ENCODE peak calls at places on chromosome 16, in seven cellular contexts. Y is NT2/D1, L is lower leg skin, Q is NB4, V is epithelial cell of esophagus, A is AG10803, N is cardiac muscle cell. J is an unnamed sample.

GRCh38 chr16:1152123-1152638 is 725 bp upstream of the CACNA1H start:
- DNase-seq in Y (no peak), L (no peak), Q (no peak), V (no peak), A (no peak), N (no peak), J (peak)

GRCh38 chr16:83738926-83739503 is 68.8 kb upstream of the HSBP1 start:
- DNase-seq in Y (no peak), L (no peak), Q (peak), V (no peak), A (no peak), N (peak), J (no peak)

GRCh38 chr16:68116256-68116853 is 31.2 kb downstream of the NFATC3 start:
- DNase-seq in Y (no peak), L (no peak), Q (peak), V (peak), A (peak), N (peak), J (no peak)

GRCh38 chr16:50626868-50627267 is 54.2 kb downstream of the SNX20 start:
- DNase-seq in Y (no peak), L (no peak), Q (peak), V (no peak), A (no peak), N (no peak), J (no peak)

GRCh38 chr16:55501549-55502322 is 7.1 kb upstream of the LPCAT2 start:
- DNase-seq in Y (no peak), L (no peak), Q (peak), V (peak), A (no peak), N (peak), J (peak)

GRCh38 chr16:89565506-89566372 is 5.3 kb downstream of the RPL13 start:
- DNase-seq in Y (peak), L (peak), Q (peak), V (peak), A (no peak), N (peak), J (peak)

GRCh38 chr16:85733155-85733838 is 17.6 kb downstream of the C16orf74 start:
- DNase-seq in Y (no peak), L (peak), Q (peak), V (peak), A (peak), N (peak), J (no peak)

GRCh38 chr16:86452451-86452850 is 57.9 kb upstream of the FOXF1 start:
- DNase-seq in Y (no peak), L (no peak), Q (no peak), V (no peak), A (peak), N (no peak), J (no peak)

GRCh38 chr16:78134944-78135619 is 35.6 kb downstream of the WWOX start:
- DNase-seq in Y (no peak), L (no peak), Q (no peak), V (no peak), A (no peak), N (no peak), J (no peak)

DNA sequence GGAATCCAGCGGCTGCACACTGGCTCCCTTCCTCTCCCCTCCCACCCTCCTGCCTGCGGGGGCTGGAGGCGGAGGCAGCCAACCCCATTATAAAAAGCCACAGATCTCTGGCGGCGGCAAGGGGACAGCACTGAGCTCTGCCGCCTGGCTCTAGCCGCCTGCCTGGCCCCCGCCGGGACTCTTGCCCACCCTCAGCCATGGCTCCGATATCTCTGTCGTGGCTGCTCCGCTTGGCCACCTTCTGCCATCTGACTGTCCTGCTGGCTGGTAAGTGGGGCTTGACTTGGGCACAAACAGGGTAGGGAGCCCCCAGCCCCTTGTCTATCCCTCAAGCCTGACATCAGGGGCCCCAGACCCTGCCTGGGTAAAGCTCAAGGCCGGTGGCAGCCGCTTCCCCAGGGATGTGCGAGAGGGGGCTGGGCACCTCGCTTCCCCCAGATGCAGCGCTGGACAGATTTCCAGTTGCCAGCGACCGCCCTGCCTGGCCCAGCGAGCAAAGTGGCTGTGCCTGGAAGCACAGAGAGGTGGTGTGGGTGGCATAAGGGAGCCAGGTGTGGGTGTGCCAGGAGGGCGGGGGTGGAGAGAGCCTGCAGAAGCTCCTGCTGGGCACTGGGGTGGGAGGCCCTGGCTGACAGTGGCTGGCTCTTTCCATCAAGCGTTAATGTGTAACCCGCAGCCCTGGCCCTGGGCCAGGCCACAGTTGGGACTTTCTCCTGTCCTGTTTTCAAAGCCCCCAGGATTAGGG is at the start of gene CX3CL1:
- DNase-seq in Y (peak), L (peak), Q (no peak), V (peak), A (peak), N (peak), J (peak)
- H3K4me3 ChIP-seq in Y (peak), L (peak), Q (no peak), V (peak), A (no peak), N (no peak), J (no peak)

GRCh38 chr16:53089434-53090270 is 34.9 kb downstream of the CHD9 start:
- DNase-seq in Y (peak), L (peak), Q (no peak), V (peak), A (peak), N (peak), J (no peak)

GRCh38 chr16:53093162-53093744 is 38.5 kb downstream of the CHD9 start:
- DNase-seq in Y (no peak), L (no peak), Q (no peak), V (no peak), A (no peak), N (no peak), J (no peak)

GRCh38 chr16:53091508-53092211 is 36.9 kb downstream of the CHD9 start:
- DNase-seq in Y (peak), L (peak), Q (peak), V (peak), A (peak), N (peak), J (peak)

GRCh38 chr16:53090271-53090590 is 35.4 kb downstream of the CHD9 start:
- DNase-seq in Y (no peak), L (no peak), Q (no peak), V (no peak), A (no peak), N (no peak), J (no peak)

DNA sequence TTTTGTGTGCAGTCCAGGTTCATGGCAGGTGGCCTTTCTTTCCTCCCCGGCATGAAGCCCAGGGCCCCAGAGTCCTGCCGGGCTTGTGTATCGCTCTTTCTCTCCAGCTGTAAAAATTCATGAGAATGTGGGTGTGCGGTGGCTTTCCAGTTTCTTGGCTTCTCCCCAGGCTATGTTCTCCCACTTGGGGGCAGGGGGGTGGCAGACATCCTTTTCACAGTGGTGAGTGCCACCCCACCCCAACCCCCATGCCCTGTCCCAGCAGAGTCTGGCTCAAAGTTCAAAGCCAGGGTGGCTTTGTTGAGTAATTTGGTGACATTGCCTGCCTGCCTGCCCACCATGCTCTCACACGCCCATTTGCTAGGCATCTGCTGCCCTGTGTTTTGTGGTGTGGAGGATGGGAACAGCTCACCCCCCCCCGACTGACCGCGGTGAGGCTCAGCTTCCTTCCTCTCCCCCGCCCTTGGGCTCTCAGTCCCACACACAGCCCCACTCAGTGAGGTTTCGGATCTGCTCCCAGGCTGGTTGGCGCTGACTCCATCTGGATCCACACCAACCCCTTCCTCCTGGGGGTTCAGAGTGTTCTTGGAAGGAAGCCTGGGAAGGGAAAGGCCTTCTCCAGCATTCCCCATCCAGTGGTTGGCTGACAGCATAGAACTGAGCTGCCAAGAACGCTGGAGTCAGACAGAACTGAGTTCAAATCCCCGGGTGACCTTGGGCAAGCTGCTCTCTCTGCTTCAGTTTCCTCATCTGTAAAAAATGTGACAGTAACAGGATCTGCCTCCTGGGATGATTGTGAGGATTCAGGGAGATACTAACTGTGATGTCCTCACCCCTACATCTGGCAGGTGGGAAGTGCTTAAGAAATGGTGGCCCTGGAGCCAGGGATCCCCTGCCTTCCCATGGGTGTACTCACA is 36.1 kb downstream of the CHD9 start:
- DNase-seq in Y (no peak), L (peak), Q (peak), V (peak), A (peak), N (peak), J (no peak)
- H3K4me3 ChIP-seq in Y (peak), L (no peak), Q (peak), V (no peak), A (peak), N (no peak), J (no peak)

GRCh38 chr16:66026211-66026610 is 340.3 kb upstream of the CDH5 start:
- DNase-seq in Y (peak), L (no peak), Q (peak), V (peak), A (peak), N (peak), J (peak)
- H3K4me3 ChIP-seq in Y (no peak), L (no peak), Q (no peak), V (no peak), A (no peak), N (no peak), J (no peak)

GRCh38 chr16:4637501-4638166 is 13.0 kb downstream of the MGRN1 start:
- DNase-seq in Y (no peak), L (no peak), Q (no peak), V (no peak), A (no peak), N (no peak), J (peak)
- H3K4me3 ChIP-seq in Y (no peak), L (no peak), Q (no peak), V (no peak), A (no peak), N (no peak), J (no peak)

GRCh38 chr16:58654456-58655214 is 25.0 kb upstream of the CNOT1 start:
- DNase-seq in Y (no peak), L (no peak), Q (no peak), V (no peak), A (no peak), N (no peak), J (no peak)
- H3K4me3 ChIP-seq in Y (no peak), L (no peak), Q (no peak), V (no peak), A (no peak), N (no peak), J (no peak)

DNA sequence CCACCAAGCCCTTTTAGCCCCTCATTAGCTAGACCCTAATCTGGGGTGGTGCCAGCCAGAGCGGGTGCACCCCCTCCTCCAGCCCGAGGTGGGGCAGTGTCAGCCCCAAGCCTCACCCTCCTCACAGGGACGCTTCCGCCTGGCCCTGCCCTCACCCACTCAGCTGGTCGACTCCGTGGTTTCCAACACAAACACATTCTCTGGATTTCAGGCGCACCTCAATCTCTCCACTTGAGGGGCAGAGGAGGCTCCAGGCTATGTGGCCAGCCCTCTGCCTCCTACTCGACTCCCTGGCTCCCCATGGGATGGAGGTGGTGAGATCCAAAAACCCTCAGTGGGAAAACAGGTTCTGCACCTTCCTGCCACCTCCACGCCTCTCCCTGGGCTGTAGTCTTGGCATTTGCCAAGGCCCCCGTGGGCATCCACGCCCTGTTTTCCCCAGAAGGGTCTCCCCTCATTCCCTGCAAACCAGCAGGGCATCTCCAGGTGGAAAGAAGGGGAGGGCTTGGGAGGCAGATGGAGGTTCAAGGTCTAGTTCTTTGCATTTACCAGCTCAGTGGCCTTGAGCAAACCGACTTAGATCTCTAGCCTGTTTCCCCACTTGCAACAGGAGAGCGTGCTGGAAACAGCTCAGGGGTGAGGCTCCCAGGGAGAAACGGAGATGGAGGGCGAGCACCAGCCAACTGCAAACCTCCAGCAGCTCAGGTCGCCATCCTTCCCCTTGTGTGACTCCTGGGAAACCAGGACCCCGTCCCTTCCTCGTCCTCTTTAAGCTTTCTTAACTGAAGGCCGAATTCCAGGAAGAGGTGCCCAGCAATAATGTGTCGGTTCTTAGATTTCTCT is 1.7 kb downstream of the EMP2 start:
- DNase-seq in Y (no peak), L (no peak), Q (no peak), V (peak), A (no peak), N (no peak), J (no peak)
- H3K4me3 ChIP-seq in Y (no peak), L (no peak), Q (no peak), V (peak), A (peak), N (peak), J (peak)

GRCh38 chr16:22306788-22307187 is 9.6 kb downstream of the POLR3E start:
- DNase-seq in Y (no peak), L (no peak), Q (no peak), V (no peak), A (no peak), N (no peak), J (no peak)
- H3K4me3 ChIP-seq in Y (no peak), L (no peak), Q (no peak), V (no peak), A (no peak), N (no peak), J (no peak)

GRCh38 chr16:27269300-27270150 is 953 bp upstream of the NSMCE1 start:
- DNase-seq in Y (no peak), L (no peak), Q (no peak), V (no peak), A (no peak), N (no peak), J (peak)
- H3K4me3 ChIP-seq in Y (peak), L (peak), Q (peak), V (peak), A (peak), N (no peak), J (no peak)

J was measured in endodermal cell.